ENCODE peak calls at places on chromosomes 7 and 10, in five cellular contexts. One of them, this sample, is unnamed.

GRCh38 chr7:6430974-6431373 is 16.8 kb downstream of the DAGLB start:
- DNase-seq in naive thymus-derived CD8-positive, alpha-beta T cell: no peak
- DNase-seq in mesenchymal stem cell: no peak
- DNase-seq in AG08396: no peak
- DNase-seq in left ventricle myocardium inferior: no peak
- DNase-seq in this sample: no peak

GRCh38 chr10:126400641-126401040 is 12.4 kb upstream of the ADAM12 start:
- DNase-seq in naive thymus-derived CD8-positive, alpha-beta T cell: no peak
- DNase-seq in mesenchymal stem cell: no peak
- DNase-seq in AG08396: no peak
- DNase-seq in left ventricle myocardium inferior: no peak
- DNase-seq in this sample: no peak

GRCh38 chr7:138433583-138434437 is 26.2 kb upstream of the TRIM24 start:
- DNase-seq in naive thymus-derived CD8-positive, alpha-beta T cell: no peak
- DNase-seq in mesenchymal stem cell: no peak
- DNase-seq in AG08396: no peak
- DNase-seq in left ventricle myocardium inferior: no peak
- DNase-seq in this sample: no peak

GRCh38 chr10:61828034-61828433 is 73.5 kb upstream of the ARID5B start:
- DNase-seq in naive thymus-derived CD8-positive, alpha-beta T cell: no peak
- DNase-seq in mesenchymal stem cell: no peak
- DNase-seq in AG08396: no peak
- DNase-seq in left ventricle myocardium inferior: no peak
- DNase-seq in this sample: no peak

GRCh38 chr7:112603673-112604072 is 122.9 kb downstream of the LSMEM1 start:
- DNase-seq in naive thymus-derived CD8-positive, alpha-beta T cell: no peak
- DNase-seq in mesenchymal stem cell: no peak
- DNase-seq in AG08396: no peak
- DNase-seq in left ventricle myocardium inferior: no peak
- DNase-seq in this sample: no peak

GRCh38 chr10:62803993-62804383 is 532 bp upstream of the ADO start:
- DNase-seq in naive thymus-derived CD8-positive, alpha-beta T cell: no peak
- DNase-seq in mesenchymal stem cell: peak
- DNase-seq in AG08396: no peak
- DNase-seq in left ventricle myocardium inferior: no peak
- DNase-seq in this sample: peak

GRCh38 chr10:132133005-132133404 is 53.7 kb upstream of the DPYSL4 start:
- DNase-seq in naive thymus-derived CD8-positive, alpha-beta T cell: no peak
- DNase-seq in mesenchymal stem cell: no peak
- DNase-seq in AG08396: no peak
- DNase-seq in left ventricle myocardium inferior: peak
- DNase-seq in this sample: peak

GRCh38 chr10:118045842-118046490 is 775 bp downstream of the RAB11FIP2 start:
- DNase-seq in naive thymus-derived CD8-positive, alpha-beta T cell: peak
- DNase-seq in mesenchymal stem cell: peak
- DNase-seq in AG08396: peak
- DNase-seq in left ventricle myocardium inferior: no peak
- DNase-seq in this sample: peak

GRCh38 chr10:103428989-103429643 is 23.1 kb downstream of the CALHM2 start:
- DNase-seq in naive thymus-derived CD8-positive, alpha-beta T cell: no peak
- DNase-seq in mesenchymal stem cell: no peak
- DNase-seq in AG08396: no peak
- DNase-seq in left ventricle myocardium inferior: no peak
- DNase-seq in this sample: no peak

GRCh38 chr7:128705891-128706333 is 33.2 kb upstream of the CALU start:
- DNase-seq in naive thymus-derived CD8-positive, alpha-beta T cell: no peak
- DNase-seq in mesenchymal stem cell: peak
- DNase-seq in AG08396: peak
- DNase-seq in left ventricle myocardium inferior: no peak
- DNase-seq in this sample: no peak

GRCh38 chr7:21365866-21366624 is 61.8 kb upstream of the SP4 start:
- DNase-seq in naive thymus-derived CD8-positive, alpha-beta T cell: no peak
- DNase-seq in mesenchymal stem cell: peak
- DNase-seq in AG08396: no peak
- DNase-seq in left ventricle myocardium inferior: no peak
- DNase-seq in this sample: no peak

GRCh38 chr7:25353744-25354143 is 125.5 kb upstream of the NPVF start:
- DNase-seq in naive thymus-derived CD8-positive, alpha-beta T cell: no peak
- DNase-seq in mesenchymal stem cell: no peak
- DNase-seq in AG08396: no peak
- DNase-seq in left ventricle myocardium inferior: no peak
- DNase-seq in this sample: no peak

GRCh38 chr10:2925631-2926030 is 141.7 kb upstream of the PFKP start:
- DNase-seq in naive thymus-derived CD8-positive, alpha-beta T cell: no peak
- DNase-seq in mesenchymal stem cell: peak
- DNase-seq in AG08396: no peak
- DNase-seq in left ventricle myocardium inferior: peak
- DNase-seq in this sample: peak

GRCh38 chr10:103680869-103681236 is 174.5 kb downstream of the SH3PXD2A start:
- DNase-seq in naive thymus-derived CD8-positive, alpha-beta T cell: no peak
- DNase-seq in mesenchymal stem cell: no peak
- DNase-seq in AG08396: no peak
- DNase-seq in left ventricle myocardium inferior: no peak
- DNase-seq in this sample: no peak

GRCh38 chr10:129655679-129656031 is 188.6 kb downstream of the MGMT start:
- DNase-seq in naive thymus-derived CD8-positive, alpha-beta T cell: no peak
- DNase-seq in mesenchymal stem cell: no peak
- DNase-seq in AG08396: no peak
- DNase-seq in left ventricle myocardium inferior: no peak
- DNase-seq in this sample: no peak

GRCh38 chr7:84675633-84676034 is 481.0 kb upstream of the SEMA3A start:
- DNase-seq in naive thymus-derived CD8-positive, alpha-beta T cell: no peak
- DNase-seq in mesenchymal stem cell: no peak
- DNase-seq in AG08396: no peak
- DNase-seq in left ventricle myocardium inferior: no peak
- DNase-seq in this sample: no peak

GRCh38 chr10:119651514-119652327 is 541 bp downstream of the BAG3 start:
- DNase-seq in naive thymus-derived CD8-positive, alpha-beta T cell: no peak
- DNase-seq in mesenchymal stem cell: no peak
- DNase-seq in AG08396: peak
- DNase-seq in left ventricle myocardium inferior: peak
- DNase-seq in this sample: no peak

GRCh38 chr7:130277763-130278643 is 11.3 kb downstream of the CPA2 start:
- DNase-seq in naive thymus-derived CD8-positive, alpha-beta T cell: no peak
- DNase-seq in mesenchymal stem cell: peak
- DNase-seq in AG08396: peak
- DNase-seq in left ventricle myocardium inferior: peak
- DNase-seq in this sample: no peak

GRCh38 chr10:106636781-106637491 is 527.6 kb downstream of the SORCS1 start:
- DNase-seq in naive thymus-derived CD8-positive, alpha-beta T cell: no peak
- DNase-seq in mesenchymal stem cell: no peak
- DNase-seq in AG08396: no peak
- DNase-seq in left ventricle myocardium inferior: no peak
- DNase-seq in this sample: no peak

GRCh38 chr10:119479532-119479931 is 63.0 kb downstream of the RGS10 start:
- DNase-seq in naive thymus-derived CD8-positive, alpha-beta T cell: no peak
- DNase-seq in mesenchymal stem cell: no peak
- DNase-seq in AG08396: no peak
- DNase-seq in left ventricle myocardium inferior: no peak
- DNase-seq in this sample: no peak

GRCh38 chr10:112471878-112472487 is 25.0 kb downstream of the VTI1A start:
- DNase-seq in naive thymus-derived CD8-positive, alpha-beta T cell: no peak
- DNase-seq in mesenchymal stem cell: peak
- DNase-seq in AG08396: peak
- DNase-seq in left ventricle myocardium inferior: no peak
- DNase-seq in this sample: no peak

GRCh38 chr7:22109761-22110160 is 164.1 kb upstream of the CDCA7L start:
- DNase-seq in naive thymus-derived CD8-positive, alpha-beta T cell: no peak
- DNase-seq in mesenchymal stem cell: peak
- DNase-seq in AG08396: peak
- DNase-seq in left ventricle myocardium inferior: no peak
- DNase-seq in this sample: no peak

GRCh38 chr7:33261585-33261984 is 132.2 kb downstream of the BBS9 start:
- DNase-seq in naive thymus-derived CD8-positive, alpha-beta T cell: no peak
- DNase-seq in mesenchymal stem cell: peak
- DNase-seq in AG08396: no peak
- DNase-seq in left ventricle myocardium inferior: no peak
- DNase-seq in this sample: no peak

GRCh38 chr7:55490099-55490498 is 82.2 kb downstream of the VOPP1 start:
- DNase-seq in naive thymus-derived CD8-positive, alpha-beta T cell: no peak
- DNase-seq in mesenchymal stem cell: no peak
- DNase-seq in AG08396: no peak
- DNase-seq in left ventricle myocardium inferior: no peak
- DNase-seq in this sample: no peak

GRCh38 chr7:131145026-131145425 is 182.7 kb upstream of the MKLN1 start:
- DNase-seq in naive thymus-derived CD8-positive, alpha-beta T cell: no peak
- DNase-seq in mesenchymal stem cell: peak
- DNase-seq in AG08396: no peak
- DNase-seq in left ventricle myocardium inferior: no peak
- DNase-seq in this sample: no peak

GRCh38 chr7:130486114-130486962 is 5.5 kb upstream of the MEST start:
- DNase-seq in naive thymus-derived CD8-positive, alpha-beta T cell: peak
- DNase-seq in mesenchymal stem cell: no peak
- DNase-seq in AG08396: no peak
- DNase-seq in left ventricle myocardium inferior: peak
- DNase-seq in this sample: peak

GRCh38 chr10:2839081-2839725 is 228.1 kb upstream of the PFKP start:
- DNase-seq in naive thymus-derived CD8-positive, alpha-beta T cell: no peak
- DNase-seq in mesenchymal stem cell: peak
- DNase-seq in AG08396: peak
- DNase-seq in left ventricle myocardium inferior: peak
- DNase-seq in this sample: no peak

GRCh38 chr10:12540341-12540781 is 191.0 kb downstream of the CAMK1D start:
- DNase-seq in naive thymus-derived CD8-positive, alpha-beta T cell: no peak
- DNase-seq in mesenchymal stem cell: peak
- DNase-seq in AG08396: no peak
- DNase-seq in left ventricle myocardium inferior: no peak
- DNase-seq in this sample: no peak

GRCh38 chr10:95516774-95517373 is 44.3 kb downstream of the SORBS1 start:
- DNase-seq in naive thymus-derived CD8-positive, alpha-beta T cell: no peak
- DNase-seq in mesenchymal stem cell: no peak
- DNase-seq in AG08396: no peak
- DNase-seq in left ventricle myocardium inferior: no peak
- DNase-seq in this sample: no peak

GRCh38 chr7:43108255-43109011 is 4.0 kb upstream of the HECW1 start:
- DNase-seq in naive thymus-derived CD8-positive, alpha-beta T cell: peak
- DNase-seq in mesenchymal stem cell: peak
- DNase-seq in AG08396: peak
- DNase-seq in left ventricle myocardium inferior: peak
- DNase-seq in this sample: no peak

GRCh38 chr10:51564896-51565505 is 134.4 kb downstream of the CSTF2T start:
- DNase-seq in naive thymus-derived CD8-positive, alpha-beta T cell: no peak
- DNase-seq in mesenchymal stem cell: no peak
- DNase-seq in AG08396: no peak
- DNase-seq in left ventricle myocardium inferior: no peak
- DNase-seq in this sample: no peak

GRCh38 chr7:135670179-135670578 is 7.9 kb downstream of the STMP1 start:
- DNase-seq in naive thymus-derived CD8-positive, alpha-beta T cell: no peak
- DNase-seq in mesenchymal stem cell: peak
- DNase-seq in AG08396: peak
- DNase-seq in left ventricle myocardium inferior: no peak
- DNase-seq in this sample: no peak

GRCh38 chr10:93149761-93150160 is 76.1 kb downstream of the CYP26A1 start:
- DNase-seq in naive thymus-derived CD8-positive, alpha-beta T cell: no peak
- DNase-seq in mesenchymal stem cell: no peak
- DNase-seq in AG08396: no peak
- DNase-seq in left ventricle myocardium inferior: no peak
- DNase-seq in this sample: no peak

GRCh38 chr7:120421151-120421651 is 148.2 kb downstream of the KCND2 start:
- DNase-seq in naive thymus-derived CD8-positive, alpha-beta T cell: no peak
- DNase-seq in mesenchymal stem cell: no peak
- DNase-seq in AG08396: no peak
- DNase-seq in left ventricle myocardium inferior: no peak
- DNase-seq in this sample: no peak

This sample was measured in Right ventricle myocardium inferior.